ENCODE peak calls at places on chromosomes 16 and 17, in four cellular contexts. U is fibroblast of villous mesenchyme, L is mesothelial cell of epicardium, G is ascending aorta. M is an unnamed sample.

GRCh38 chr16:47424846-47425245 is 36.0 kb downstream of the ITFG1 start:
- DNase-seq in G (no peak), L (no peak), U (no peak), M (no peak)

GRCh38 chr17:3986270-3986938 is 22.2 kb upstream of the ATP2A3 start:
- DNase-seq in G (no peak), U (no peak), L (no peak), M (peak)

GRCh38 chr16:18013863-18014262 is 322.7 kb downstream of the NPIPA8 start:
- DNase-seq in U (no peak), G (no peak), L (no peak), M (no peak)

GRCh38 chr16:14302399-14303181 is 231.5 kb downstream of the MRTFB start:
- DNase-seq in U (peak), G (no peak), L (no peak), M (no peak)

GRCh38 chr16:15576960-15577958 is 65.7 kb downstream of the MARF1 start:
- DNase-seq in L (no peak), U (no peak), G (no peak), M (no peak)

GRCh38 chr17:35879748-35880654 is at the start of gene CCL5:
- DNase-seq in L (no peak), U (no peak), G (no peak), M (no peak)

GRCh38 chr17:8726951-8727555 is 17.6 kb downstream of the CCDC42 start:
- DNase-seq in G (no peak), U (peak), L (no peak), M (no peak)

GRCh38 chr16:87806246-87806607 is 40.4 kb upstream of the KLHDC4 start:
- DNase-seq in U (peak), G (no peak), L (no peak), M (no peak)

GRCh38 chr16:56580391-56581048 is 8.8 kb upstream of the MT3 start:
- DNase-seq in G (no peak), L (no peak), U (no peak), M (no peak)

GRCh38 chr17:40345161-40346034 is 19.1 kb downstream of the GJD3 start:
- DNase-seq in L (peak), G (no peak), U (no peak), M (no peak)

GRCh38 chr16:68450741-68451140 is 2.4 kb upstream of the SMPD3 start:
- DNase-seq in G (no peak), U (no peak), L (no peak), M (no peak)

GRCh38 chr17:2780256-2780655 is 16.0 kb upstream of the RAP1GAP2 start:
- DNase-seq in G (no peak), U (no peak), L (no peak), M (no peak)

GRCh38 chr16:10601444-10602401 is 21.3 kb upstream of the EMP2 start:
- DNase-seq in U (no peak), G (no peak), L (no peak), M (no peak)

GRCh38 chr17:29357821-29358232 is 32.3 kb upstream of the TAOK1 start:
- DNase-seq in G (no peak), U (peak), L (no peak), M (no peak)

GRCh38 chr17:76500745-76501017 is 542 bp downstream of the RHBDF2 start:
- DNase-seq in G (no peak), U (no peak), L (no peak), M (no peak)

GRCh38 chr16:30615358-30616076 is 5.3 kb upstream of the ZNF689 start:
- DNase-seq in L (no peak), G (no peak), U (peak), M (peak)

GRCh38 chr17:60577147-60577925 is 22.7 kb upstream of the PPM1D start:
- DNase-seq in G (no peak), L (no peak), U (peak), M (no peak)
- TF ChIP-seq CTCF in G (no peak), L (no peak), U (peak), M (peak)

DNA sequence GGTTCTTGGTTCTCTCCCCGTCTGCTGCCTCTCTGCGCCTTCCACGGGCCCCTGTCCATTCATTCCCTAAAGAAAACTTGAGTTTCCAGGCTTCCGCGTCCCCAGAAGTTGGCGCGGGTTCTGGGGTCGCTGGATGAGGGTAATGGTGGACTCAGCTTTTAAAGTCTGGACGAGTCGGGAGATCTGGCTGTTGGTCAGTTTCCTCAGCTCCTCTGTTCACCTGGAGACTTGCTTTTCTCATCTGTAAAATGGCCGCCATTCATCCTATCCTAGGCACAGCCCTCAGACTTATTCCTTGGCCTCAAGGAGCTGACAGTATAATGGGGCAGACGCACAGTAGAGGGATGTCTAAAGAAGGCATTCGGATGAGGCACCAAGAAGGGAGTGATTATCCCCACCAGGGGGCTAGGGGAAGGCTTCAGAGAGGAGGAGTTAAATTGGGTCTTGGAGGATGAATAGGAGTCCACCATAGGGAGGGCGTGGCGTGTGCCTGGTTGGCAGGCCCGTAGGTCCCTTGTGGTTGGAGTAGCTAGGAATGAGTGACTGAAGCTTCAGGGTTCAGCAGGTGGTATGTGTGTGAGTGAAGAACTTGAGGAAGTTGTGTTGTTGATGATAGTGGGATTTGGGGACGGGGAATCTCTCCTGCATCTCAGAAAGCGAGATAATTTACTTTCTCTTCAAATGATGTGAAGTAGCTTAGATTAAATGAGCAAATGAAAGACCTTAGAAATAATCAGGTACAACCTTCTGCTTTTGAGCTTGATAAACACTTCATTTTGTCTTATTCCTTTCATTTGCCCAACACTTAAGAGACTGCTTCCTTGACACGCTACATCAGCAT is 655 bp downstream of the VPS35L start:
- DNase-seq in U (peak), L (no peak), G (no peak), M (no peak)
- TF ChIP-seq CTCF in U (peak), L (no peak), G (peak), M (peak)

GRCh38 chr17:49845210-49845782 is 2.6 kb downstream of the TAC4 start:
- DNase-seq in G (no peak), L (no peak), U (no peak), M (no peak)

GRCh38 chr17:49842846-49843245 is 5.0 kb downstream of the TAC4 start:
- DNase-seq in L (no peak), G (no peak), U (no peak), M (no peak)

GRCh38 chr17:49843774-49844350 is 4.0 kb downstream of the TAC4 start:
- DNase-seq in G (no peak), L (no peak), U (no peak), M (no peak)

GRCh38 chr17:49836111-49837030 is 11.5 kb downstream of the TAC4 start:
- DNase-seq in G (no peak), U (peak), L (no peak), M (no peak)

DNA sequence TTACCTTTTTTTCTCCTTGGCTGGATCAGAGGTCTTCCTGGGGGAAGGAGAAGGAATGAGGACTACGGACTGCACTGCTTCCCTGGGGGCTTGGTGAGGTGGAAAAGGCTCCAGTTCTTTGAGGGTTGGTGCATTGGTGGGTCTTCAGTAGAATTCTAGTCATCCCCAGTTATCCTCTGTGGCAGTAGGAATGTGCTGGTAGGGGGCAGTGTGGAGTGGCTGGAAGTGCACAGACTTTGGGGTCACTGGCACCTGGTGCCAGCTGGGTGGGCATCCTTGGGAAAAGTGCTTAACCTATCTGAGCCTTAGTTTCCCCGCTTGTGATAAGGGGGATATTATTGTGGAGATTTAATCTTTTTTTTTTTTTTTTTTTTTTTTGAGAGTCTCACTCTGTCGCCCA is 6.3 kb downstream of the TAC4 start:
- DNase-seq in G (no peak), L (no peak), U (no peak), M (no peak)
- TF ChIP-seq CTCF in G (no peak), L (no peak), U (peak), M (peak)

GRCh38 chr16:48538746-48539484 is 71.1 kb downstream of the N4BP1 start:
- DNase-seq in U (peak), G (no peak), L (no peak), M (no peak)
- TF ChIP-seq CTCF in U (peak), G (no peak), L (no peak), M (peak)

GRCh38 chr17:58536541-58536940 is 22.1 kb upstream of the MTMR4 start:
- DNase-seq in U (no peak), G (no peak), L (no peak), M (no peak)

GRCh38 chr17:58537266-58537665 is 22.8 kb upstream of the MTMR4 start:
- DNase-seq in L (no peak), U (no peak), G (no peak), M (no peak)

GRCh38 chr17:58538801-58539410 is 24.5 kb upstream of the MTMR4 start:
- DNase-seq in L (no peak), G (no peak), U (no peak), M (no peak)

GRCh38 chr17:58539703-58540102 is 25.3 kb upstream of the MTMR4 start:
- DNase-seq in G (no peak), L (no peak), U (no peak), M (no peak)

DNA sequence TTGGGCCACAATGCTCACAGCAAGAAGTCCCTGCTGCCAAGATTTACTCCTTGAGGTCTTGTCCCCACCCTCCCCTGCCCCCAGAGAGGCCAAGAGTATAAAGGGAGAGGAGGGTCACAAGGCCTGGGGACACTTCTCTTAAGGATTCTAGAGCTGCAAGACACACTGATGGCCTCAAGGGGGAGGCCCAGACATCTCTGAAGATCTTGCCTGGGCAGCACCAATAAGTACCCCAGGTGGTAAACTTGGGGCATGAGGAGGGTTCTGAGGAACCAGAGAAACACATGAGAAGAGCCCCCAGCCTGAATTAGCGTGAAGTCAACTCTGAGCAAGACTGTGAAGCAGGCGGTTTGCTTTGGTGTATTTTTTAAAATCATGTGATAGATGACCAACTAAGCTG is 26.8 kb upstream of the MTMR4 start:
- DNase-seq in U (no peak), G (no peak), L (no peak), M (no peak)
- TF ChIP-seq CTCF in U (peak), G (no peak), L (no peak), M (peak)